ENCODE peak calls at places on chromosomes 12 and 14, in ten cellular contexts. One of them, this sample, is unnamed.

GRCh38 chr12:40181490-40181889 is 43.3 kb upstream of the LRRK2 start:
- DNase-seq in choroid plexus epithelial cell: no peak
- DNase-seq in B cell: no peak
- DNase-seq in fibroblast of lung: no peak
- DNase-seq in NB4: no peak
- DNase-seq in AG09319: no peak
- DNase-seq in mesothelial cell of epicardium: no peak
- DNase-seq in GM20000: no peak
- DNase-seq in CD4-positive, alpha-beta T cell: no peak
- DNase-seq in type B pancreatic cell: no peak
- DNase-seq in this sample: no peak

GRCh38 chr12:6631549-6631961 is 4.2 kb downstream of the LPAR5 start:
- DNase-seq in fibroblast of lung: no peak
- DNase-seq in GM20000: no peak
- DNase-seq in mesothelial cell of epicardium: no peak
- DNase-seq in NB4: no peak
- DNase-seq in type B pancreatic cell: no peak
- DNase-seq in CD4-positive, alpha-beta T cell: no peak
- DNase-seq in B cell: peak
- DNase-seq in choroid plexus epithelial cell: no peak
- DNase-seq in AG09319: no peak
- DNase-seq in this sample: no peak

GRCh38 chr14:26773906-26774593 is 176.2 kb upstream of the NOVA1 start:
- DNase-seq in GM20000: no peak
- DNase-seq in CD4-positive, alpha-beta T cell: no peak
- DNase-seq in B cell: no peak
- DNase-seq in fibroblast of lung: no peak
- DNase-seq in AG09319: no peak
- DNase-seq in mesothelial cell of epicardium: no peak
- DNase-seq in choroid plexus epithelial cell: peak
- DNase-seq in type B pancreatic cell: no peak
- DNase-seq in NB4: no peak
- DNase-seq in this sample: no peak

GRCh38 chr12:118714051-118714460 is 267.3 kb upstream of the SRRM4 start:
- DNase-seq in mesothelial cell of epicardium: no peak
- DNase-seq in GM20000: peak
- DNase-seq in NB4: peak
- DNase-seq in choroid plexus epithelial cell: no peak
- DNase-seq in fibroblast of lung: no peak
- DNase-seq in type B pancreatic cell: no peak
- DNase-seq in CD4-positive, alpha-beta T cell: no peak
- DNase-seq in AG09319: no peak
- DNase-seq in B cell: peak
- DNase-seq in this sample: no peak

GRCh38 chr12:94555687-94556086 is 94.7 kb downstream of the TMCC3 start:
- DNase-seq in CD4-positive, alpha-beta T cell: no peak
- DNase-seq in choroid plexus epithelial cell: no peak
- DNase-seq in mesothelial cell of epicardium: no peak
- DNase-seq in GM20000: no peak
- DNase-seq in AG09319: no peak
- DNase-seq in B cell: no peak
- DNase-seq in type B pancreatic cell: no peak
- DNase-seq in NB4: no peak
- DNase-seq in fibroblast of lung: no peak
- DNase-seq in this sample: no peak

GRCh38 chr14:58362798-58363412 is 32.8 kb upstream of the TOMM20L start:
- DNase-seq in NB4: peak
- DNase-seq in GM20000: peak
- DNase-seq in type B pancreatic cell: no peak
- DNase-seq in mesothelial cell of epicardium: no peak
- DNase-seq in choroid plexus epithelial cell: peak
- DNase-seq in fibroblast of lung: peak
- DNase-seq in AG09319: no peak
- DNase-seq in B cell: peak
- DNase-seq in CD4-positive, alpha-beta T cell: no peak
- DNase-seq in this sample: no peak

GRCh38 chr12:122834921-122835692 is at the start of gene HIP1R:
- DNase-seq in fibroblast of lung: peak
- DNase-seq in mesothelial cell of epicardium: no peak
- DNase-seq in AG09319: no peak
- DNase-seq in CD4-positive, alpha-beta T cell: peak
- DNase-seq in B cell: peak
- DNase-seq in NB4: peak
- DNase-seq in choroid plexus epithelial cell: no peak
- DNase-seq in type B pancreatic cell: no peak
- DNase-seq in GM20000: peak
- DNase-seq in this sample: no peak

GRCh38 chr14:106547735-106548550 is 1021.6 kb downstream of the TMEM121 start:
- DNase-seq in AG09319: no peak
- DNase-seq in mesothelial cell of epicardium: no peak
- DNase-seq in B cell: no peak
- DNase-seq in fibroblast of lung: no peak
- DNase-seq in NB4: no peak
- DNase-seq in type B pancreatic cell: no peak
- DNase-seq in GM20000: no peak
- DNase-seq in CD4-positive, alpha-beta T cell: no peak
- DNase-seq in choroid plexus epithelial cell: no peak
- DNase-seq in this sample: no peak

GRCh38 chr14:100729982-100730381 is 3.3 kb downstream of the DLK1 start:
- DNase-seq in fibroblast of lung: no peak
- DNase-seq in mesothelial cell of epicardium: no peak
- DNase-seq in AG09319: no peak
- DNase-seq in B cell: no peak
- DNase-seq in CD4-positive, alpha-beta T cell: no peak
- DNase-seq in NB4: peak
- DNase-seq in type B pancreatic cell: no peak
- DNase-seq in choroid plexus epithelial cell: no peak
- DNase-seq in GM20000: no peak
- DNase-seq in this sample: no peak

DNA sequence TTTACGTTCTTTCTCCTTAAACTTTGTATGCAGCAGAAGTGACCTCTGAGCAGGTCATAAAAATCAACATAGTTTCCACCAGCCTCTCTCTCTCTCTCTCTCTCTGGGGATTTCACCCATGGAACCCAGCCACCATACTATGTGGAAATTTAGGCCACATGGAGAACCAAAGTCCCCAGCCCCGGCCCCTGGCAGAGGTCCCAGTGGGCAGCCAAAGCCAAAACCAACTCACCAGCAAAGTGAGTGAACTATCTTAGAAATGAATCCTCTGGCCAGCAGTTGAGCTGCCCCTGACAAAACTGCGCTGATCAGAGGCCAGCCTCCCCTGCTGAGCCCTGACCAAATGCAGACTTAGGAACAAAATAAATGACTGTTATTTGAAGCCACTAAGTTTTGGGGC is 9.2 kb downstream of the DUSP6 start:
- DNase-seq in AG09319: no peak
- DNase-seq in NB4: peak
- DNase-seq in choroid plexus epithelial cell: peak
- DNase-seq in type B pancreatic cell: no peak
- DNase-seq in mesothelial cell of epicardium: no peak
- DNase-seq in B cell: no peak
- DNase-seq in CD4-positive, alpha-beta T cell: no peak
- DNase-seq in fibroblast of lung: peak
- DNase-seq in GM20000: no peak
- DNase-seq in this sample: no peak
- TF ChIP-seq CTCF in AG09319: no peak
- TF ChIP-seq CTCF in NB4: no peak
- TF ChIP-seq CTCF in choroid plexus epithelial cell: no peak
- TF ChIP-seq CTCF in type B pancreatic cell: no peak
- TF ChIP-seq CTCF in mesothelial cell of epicardium: no peak
- TF ChIP-seq CTCF in B cell: no peak
- TF ChIP-seq CTCF in CD4-positive, alpha-beta T cell: no peak
- TF ChIP-seq CTCF in fibroblast of lung: no peak
- TF ChIP-seq CTCF in GM20000: no peak
- TF ChIP-seq CTCF in this sample: no peak

GRCh38 chr12:2117541-2117940 is 64.8 kb downstream of the CACNA1C start:
- DNase-seq in GM20000: no peak
- DNase-seq in AG09319: no peak
- DNase-seq in fibroblast of lung: no peak
- DNase-seq in mesothelial cell of epicardium: no peak
- DNase-seq in choroid plexus epithelial cell: no peak
- DNase-seq in CD4-positive, alpha-beta T cell: no peak
- DNase-seq in B cell: no peak
- DNase-seq in NB4: no peak
- DNase-seq in type B pancreatic cell: no peak
- DNase-seq in this sample: no peak

GRCh38 chr12:2118481-2119255 is 65.9 kb downstream of the CACNA1C start:
- DNase-seq in B cell: no peak
- DNase-seq in choroid plexus epithelial cell: no peak
- DNase-seq in NB4: no peak
- DNase-seq in CD4-positive, alpha-beta T cell: no peak
- DNase-seq in mesothelial cell of epicardium: no peak
- DNase-seq in AG09319: no peak
- DNase-seq in fibroblast of lung: no peak
- DNase-seq in GM20000: no peak
- DNase-seq in type B pancreatic cell: no peak
- DNase-seq in this sample: no peak

GRCh38 chr12:2119266-2119665 is 66.5 kb downstream of the CACNA1C start:
- DNase-seq in choroid plexus epithelial cell: no peak
- DNase-seq in NB4: no peak
- DNase-seq in mesothelial cell of epicardium: no peak
- DNase-seq in AG09319: no peak
- DNase-seq in CD4-positive, alpha-beta T cell: no peak
- DNase-seq in B cell: no peak
- DNase-seq in type B pancreatic cell: no peak
- DNase-seq in GM20000: no peak
- DNase-seq in fibroblast of lung: peak
- DNase-seq in this sample: no peak

GRCh38 chr12:2115101-2115845 is 62.5 kb downstream of the CACNA1C start:
- DNase-seq in choroid plexus epithelial cell: no peak
- DNase-seq in NB4: no peak
- DNase-seq in B cell: no peak
- DNase-seq in fibroblast of lung: no peak
- DNase-seq in GM20000: no peak
- DNase-seq in mesothelial cell of epicardium: no peak
- DNase-seq in type B pancreatic cell: no peak
- DNase-seq in AG09319: no peak
- DNase-seq in CD4-positive, alpha-beta T cell: no peak
- DNase-seq in this sample: no peak

GRCh38 chr12:2118061-2118460 is 65.3 kb downstream of the CACNA1C start:
- DNase-seq in fibroblast of lung: no peak
- DNase-seq in AG09319: no peak
- DNase-seq in GM20000: no peak
- DNase-seq in type B pancreatic cell: no peak
- DNase-seq in mesothelial cell of epicardium: no peak
- DNase-seq in CD4-positive, alpha-beta T cell: no peak
- DNase-seq in choroid plexus epithelial cell: no peak
- DNase-seq in NB4: peak
- DNase-seq in B cell: no peak
- DNase-seq in this sample: no peak
- TF ChIP-seq CTCF in fibroblast of lung: no peak
- TF ChIP-seq CTCF in AG09319: no peak
- TF ChIP-seq CTCF in GM20000: no peak
- TF ChIP-seq CTCF in type B pancreatic cell: no peak
- TF ChIP-seq CTCF in mesothelial cell of epicardium: no peak
- TF ChIP-seq CTCF in CD4-positive, alpha-beta T cell: no peak
- TF ChIP-seq CTCF in choroid plexus epithelial cell: no peak
- TF ChIP-seq CTCF in NB4: peak
- TF ChIP-seq CTCF in B cell: no peak
- TF ChIP-seq CTCF in this sample: no peak

GRCh38 chr14:35393826-35394225 is 10.7 kb downstream of the NFKBIA start:
- DNase-seq in AG09319: no peak
- DNase-seq in type B pancreatic cell: no peak
- DNase-seq in mesothelial cell of epicardium: no peak
- DNase-seq in GM20000: no peak
- DNase-seq in choroid plexus epithelial cell: no peak
- DNase-seq in NB4: no peak
- DNase-seq in B cell: no peak
- DNase-seq in CD4-positive, alpha-beta T cell: no peak
- DNase-seq in fibroblast of lung: no peak
- DNase-seq in this sample: no peak

GRCh38 chr14:35390577-35391387 is 13.8 kb downstream of the NFKBIA start:
- DNase-seq in fibroblast of lung: no peak
- DNase-seq in type B pancreatic cell: no peak
- DNase-seq in CD4-positive, alpha-beta T cell: no peak
- DNase-seq in GM20000: no peak
- DNase-seq in choroid plexus epithelial cell: peak
- DNase-seq in mesothelial cell of epicardium: no peak
- DNase-seq in NB4: no peak
- DNase-seq in B cell: no peak
- DNase-seq in AG09319: no peak
- DNase-seq in this sample: no peak

GRCh38 chr14:35395283-35395682 is 9.3 kb downstream of the NFKBIA start:
- DNase-seq in B cell: no peak
- DNase-seq in mesothelial cell of epicardium: no peak
- DNase-seq in fibroblast of lung: no peak
- DNase-seq in AG09319: no peak
- DNase-seq in NB4: no peak
- DNase-seq in type B pancreatic cell: no peak
- DNase-seq in CD4-positive, alpha-beta T cell: no peak
- DNase-seq in GM20000: no peak
- DNase-seq in choroid plexus epithelial cell: no peak
- DNase-seq in this sample: no peak

GRCh38 chr14:35391388-35391710 is 13.2 kb downstream of the NFKBIA start:
- DNase-seq in B cell: no peak
- DNase-seq in choroid plexus epithelial cell: no peak
- DNase-seq in AG09319: no peak
- DNase-seq in type B pancreatic cell: no peak
- DNase-seq in fibroblast of lung: no peak
- DNase-seq in CD4-positive, alpha-beta T cell: no peak
- DNase-seq in GM20000: no peak
- DNase-seq in mesothelial cell of epicardium: no peak
- DNase-seq in NB4: no peak
- DNase-seq in this sample: no peak

GRCh38 chr14:35394326-35394725 is 10.2 kb downstream of the NFKBIA start:
- DNase-seq in B cell: no peak
- DNase-seq in AG09319: no peak
- DNase-seq in NB4: no peak
- DNase-seq in fibroblast of lung: no peak
- DNase-seq in choroid plexus epithelial cell: no peak
- DNase-seq in GM20000: no peak
- DNase-seq in type B pancreatic cell: no peak
- DNase-seq in CD4-positive, alpha-beta T cell: no peak
- DNase-seq in mesothelial cell of epicardium: no peak
- DNase-seq in this sample: no peak
- TF ChIP-seq CTCF in B cell: no peak
- TF ChIP-seq CTCF in AG09319: no peak
- TF ChIP-seq CTCF in NB4: no peak
- TF ChIP-seq CTCF in fibroblast of lung: no peak
- TF ChIP-seq CTCF in choroid plexus epithelial cell: no peak
- TF ChIP-seq CTCF in GM20000: no peak
- TF ChIP-seq CTCF in type B pancreatic cell: no peak
- TF ChIP-seq CTCF in CD4-positive, alpha-beta T cell: no peak
- TF ChIP-seq CTCF in mesothelial cell of epicardium: no peak
- TF ChIP-seq CTCF in this sample: no peak

DNA sequence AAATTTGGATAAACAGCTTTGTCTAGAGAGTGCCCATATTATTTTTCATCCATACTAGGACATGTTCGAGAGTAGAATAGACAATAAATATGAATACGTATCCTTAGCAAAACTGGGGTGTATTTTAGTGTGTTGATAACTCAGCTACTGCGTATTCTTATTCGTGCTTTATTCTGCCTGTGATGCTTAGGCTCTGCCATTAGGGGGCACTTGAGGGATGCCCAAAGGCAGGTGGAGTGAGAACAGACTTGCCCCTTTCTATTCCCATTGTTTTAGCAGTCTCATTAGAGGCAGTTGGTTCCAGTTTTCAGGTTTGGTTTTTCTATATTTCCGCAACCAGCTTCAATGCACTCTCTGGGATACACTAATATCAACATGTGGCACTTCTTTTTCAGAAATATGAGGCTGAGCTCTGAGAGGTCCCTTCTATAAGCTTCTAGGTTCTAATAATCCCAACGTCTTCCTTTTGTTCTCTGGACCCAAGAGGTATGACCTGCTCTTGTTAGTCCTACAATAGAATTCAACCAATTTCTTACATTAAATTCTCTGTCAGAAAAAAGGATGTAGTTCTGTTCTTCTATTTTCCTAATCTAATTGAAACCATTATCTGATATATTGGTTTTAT is 985.7 kb upstream of the FBXO33 start:
- DNase-seq in choroid plexus epithelial cell: no peak
- DNase-seq in GM20000: peak
- DNase-seq in NB4: peak
- DNase-seq in fibroblast of lung: no peak
- DNase-seq in CD4-positive, alpha-beta T cell: no peak
- DNase-seq in type B pancreatic cell: no peak
- DNase-seq in B cell: peak
- DNase-seq in mesothelial cell of epicardium: no peak
- DNase-seq in AG09319: no peak
- DNase-seq in this sample: no peak
- TF ChIP-seq CTCF in choroid plexus epithelial cell: peak
- TF ChIP-seq CTCF in GM20000: peak
- TF ChIP-seq CTCF in NB4: peak
- TF ChIP-seq CTCF in fibroblast of lung: no peak
- TF ChIP-seq CTCF in CD4-positive, alpha-beta T cell: no peak
- TF ChIP-seq CTCF in type B pancreatic cell: peak
- TF ChIP-seq CTCF in B cell: no peak
- TF ChIP-seq CTCF in mesothelial cell of epicardium: peak
- TF ChIP-seq CTCF in AG09319: no peak
- TF ChIP-seq CTCF in this sample: peak